ENCODE peak calls at places on chromosomes 2 and 18, in ten cellular contexts. H, N, L, J, R, G, X, K, P and B are unnamed samples.

GRCh38 chr2:174108579-174108978 is 139.8 kb downstream of the OLA1 start:
- DNase-seq in L (no peak), H (no peak), K (no peak), P (no peak), J (no peak), R (no peak), G (no peak), X (no peak), N (no peak), B (no peak)

GRCh38 chr2:66866331-66867037 is 431.6 kb downstream of the MEIS1 start:
- DNase-seq in K (no peak), X (no peak), L (no peak), P (no peak), J (no peak), R (no peak), G (no peak), N (no peak), H (no peak), B (no peak)

GRCh38 chr2:181812106-181812745 is 79.3 kb upstream of the ITPRID2 start:
- DNase-seq in G (no peak), P (peak; percentile 75), N (no peak), R (no peak), L (no peak), J (no peak), K (no peak), X (no peak), H (no peak), B (no peak)

GRCh38 chr2:66428986-66429612 is 5.8 kb upstream of the MEIS1 start:
- DNase-seq in N (no peak), P (peak; percentile 74), L (peak; percentile 39), X (no peak), G (no peak), K (peak; percentile 53), J (no peak), H (no peak), R (peak; percentile 63), B (no peak)

GRCh38 chr2:187310696-187311095 is 137.4 kb downstream of the CALCRL start:
- DNase-seq in P (peak; percentile 56), X (no peak), L (no peak), K (no peak), N (no peak), R (no peak), G (no peak), J (no peak), H (no peak), B (no peak)

GRCh38 chr2:58107803-58108710 is 61.5 kb downstream of the VRK2 start:
- DNase-seq in X (no peak), K (peak; percentile 92), R (no peak), P (peak; percentile 36), N (no peak), L (no peak), H (no peak), J (no peak), G (no peak), B (no peak)

GRCh38 chr2:138775725-138776124 is 4.5 kb downstream of the NXPH2 start:
- DNase-seq in X (no peak), G (no peak), L (no peak), J (no peak), P (no peak), N (no peak), K (no peak), R (no peak), H (no peak), B (no peak)

GRCh38 chr2:25168256-25169072 is at the start of gene POMC:
- DNase-seq in L (no peak), R (peak; percentile 82), X (peak; percentile 49), N (no peak), H (peak; percentile 13), K (no peak), G (no peak), P (peak; percentile 22), J (no peak), B (peak; percentile 50)

GRCh38 chr2:181679544-181679979 is 755 bp downstream of the NEUROD1 start:
- DNase-seq in J (no peak), K (no peak), R (no peak), X (no peak), P (no peak), L (no peak), N (no peak), H (no peak), G (no peak), B (no peak)

GRCh38 chr2:42794271-42795046 is 2.1 kb upstream of the HAAO start:
- DNase-seq in K (peak; percentile 32), N (no peak), J (no peak), H (peak; percentile 34), P (no peak), L (no peak), G (no peak), X (no peak), R (peak; percentile 32), B (no peak)

DNA sequence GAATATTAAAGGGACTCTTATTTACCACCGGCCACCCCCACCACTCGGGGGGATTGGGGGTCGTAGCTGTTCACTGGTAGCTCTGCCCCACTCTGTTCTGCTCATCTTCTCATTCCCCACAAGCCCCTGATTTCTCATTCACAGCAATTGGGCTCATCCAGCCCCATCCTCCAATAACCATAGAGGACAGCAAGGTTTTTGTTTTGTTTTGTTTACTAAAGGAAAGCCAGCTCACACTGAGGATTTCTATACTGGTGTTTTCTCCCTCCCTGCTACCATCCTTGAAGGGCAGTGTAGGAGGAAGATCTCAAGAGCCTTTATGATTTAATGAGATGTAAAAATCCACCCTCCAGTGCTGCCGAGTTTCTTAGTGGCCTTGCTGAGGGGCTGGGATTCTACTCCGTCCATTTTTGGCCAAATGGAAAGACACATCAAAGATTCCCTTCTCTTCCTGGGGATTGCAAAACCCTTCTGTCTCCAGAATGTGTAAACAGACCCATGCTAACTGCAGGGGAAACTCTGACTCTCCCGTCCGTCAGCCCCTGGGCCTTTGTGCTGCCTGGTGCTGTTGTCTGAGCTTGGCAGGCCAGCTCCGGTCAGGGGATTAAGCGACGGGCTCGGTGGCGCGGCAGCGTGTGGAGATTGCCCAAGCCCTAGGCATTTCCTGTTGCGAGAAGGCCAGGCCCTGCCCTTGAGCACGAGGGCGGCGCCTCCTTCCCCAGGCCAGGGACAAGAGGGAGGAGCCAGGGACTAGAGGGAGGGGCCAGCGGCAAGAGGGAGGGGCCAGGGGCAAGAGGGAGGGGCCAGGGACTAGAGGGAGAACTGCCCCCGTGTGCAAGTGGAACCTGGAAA is 165.0 kb downstream of the ANTXR1 start:
- DNase-seq in X (no peak), N (peak; percentile 64), H (peak; percentile 80), K (no peak), P (peak; percentile 74), J (peak; percentile 98), G (peak; percentile 97), R (peak; percentile 44), L (peak; percentile 33), B (no peak)
- TF ChIP-seq POLR2AphosphoS5 in X (no peak), N (peak; percentile 74), H (peak; percentile 83), K (no peak), P (peak; percentile 56), J (peak; percentile 96), G (peak; percentile 72), R (no peak), L (no peak), B (no peak)

DNA sequence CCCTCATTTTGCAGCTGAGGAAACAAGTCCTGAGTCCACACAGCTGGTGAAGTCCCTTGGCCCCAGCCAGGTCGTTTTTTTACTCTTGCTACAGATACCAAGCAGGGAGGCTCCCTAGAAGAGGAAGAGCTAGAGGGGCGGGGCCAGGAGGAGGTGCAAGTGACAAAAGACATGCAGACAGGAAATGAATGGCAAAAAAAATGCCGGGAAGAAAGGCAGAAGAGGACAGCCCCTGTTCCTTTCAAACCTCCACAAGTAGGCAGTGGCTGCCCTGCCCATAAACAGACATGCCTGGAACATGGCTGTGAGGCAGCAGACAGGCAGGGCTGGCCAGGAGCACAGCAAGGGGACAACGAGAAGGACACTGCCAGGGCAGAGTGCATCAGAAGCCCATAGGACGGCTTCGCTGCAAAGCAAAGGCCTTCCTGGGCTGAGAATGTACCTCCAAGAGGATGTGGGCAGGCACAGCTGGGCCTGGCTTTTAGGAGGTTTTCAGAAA is 108.7 kb downstream of the ZBTB7C start:
- DNase-seq in N (no peak), X (no peak), R (no peak), L (no peak), J (no peak), P (no peak), H (peak; percentile 54), G (no peak), K (no peak), B (no peak)
- TF ChIP-seq POLR2AphosphoS5 in N (no peak), X (no peak), R (no peak), L (no peak), J (no peak), P (no peak), H (no peak), G (no peak), K (no peak), B (no peak)

DNA sequence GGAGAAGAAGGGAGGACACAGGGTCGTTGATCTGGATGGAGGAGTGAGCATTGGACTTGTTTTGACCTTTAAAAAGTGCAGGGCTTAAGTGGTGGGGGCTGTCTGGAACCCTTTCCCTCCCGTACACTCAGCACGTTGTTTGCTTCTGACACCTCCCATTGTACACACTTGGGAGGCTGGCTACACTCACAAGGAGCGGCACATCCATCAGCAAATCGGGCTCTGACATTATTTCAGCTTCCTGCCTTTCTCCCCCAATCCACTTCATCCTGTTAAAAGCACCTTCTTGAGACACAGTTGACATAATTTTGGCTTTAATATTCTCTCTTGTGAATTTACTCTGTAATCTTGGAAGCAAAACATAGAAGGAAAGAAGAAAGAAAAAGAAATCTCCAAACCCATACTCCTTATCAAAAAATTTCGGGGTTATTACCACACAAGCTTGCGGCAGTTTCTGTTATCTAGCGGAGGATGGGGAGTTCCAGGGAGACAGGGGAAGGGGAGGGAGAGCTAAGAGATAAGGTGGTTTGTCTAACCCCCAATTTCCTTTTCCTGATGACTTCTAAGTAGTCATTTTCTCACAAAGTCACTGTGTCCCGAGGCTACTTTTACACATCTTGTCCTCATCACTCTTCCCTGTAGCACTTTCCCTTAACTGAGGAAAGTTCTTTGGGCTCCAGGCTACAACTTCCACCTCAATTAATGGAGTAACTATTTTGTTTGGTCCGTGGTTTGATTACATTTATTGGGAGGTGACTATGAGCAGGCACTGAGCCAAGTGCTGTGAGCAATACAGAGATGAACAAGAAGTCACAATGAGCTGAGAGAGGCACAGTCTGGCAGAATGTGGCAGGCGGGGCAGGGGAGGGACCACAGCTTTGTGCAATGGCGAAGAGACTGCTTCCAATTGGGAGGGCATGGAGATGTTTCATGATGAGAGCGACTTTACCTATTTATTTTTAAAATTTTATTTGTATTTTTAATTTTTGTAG is 240.1 kb upstream of the MEX3C start:
- DNase-seq in J (no peak), R (no peak), X (no peak), G (no peak), K (no peak), P (no peak), H (no peak), L (no peak), N (no peak), B (no peak)
- TF ChIP-seq POLR2AphosphoS5 in J (no peak), R (no peak), X (no peak), G (no peak), K (no peak), P (no peak), H (no peak), L (no peak), N (no peak), B (no peak)

DNA sequence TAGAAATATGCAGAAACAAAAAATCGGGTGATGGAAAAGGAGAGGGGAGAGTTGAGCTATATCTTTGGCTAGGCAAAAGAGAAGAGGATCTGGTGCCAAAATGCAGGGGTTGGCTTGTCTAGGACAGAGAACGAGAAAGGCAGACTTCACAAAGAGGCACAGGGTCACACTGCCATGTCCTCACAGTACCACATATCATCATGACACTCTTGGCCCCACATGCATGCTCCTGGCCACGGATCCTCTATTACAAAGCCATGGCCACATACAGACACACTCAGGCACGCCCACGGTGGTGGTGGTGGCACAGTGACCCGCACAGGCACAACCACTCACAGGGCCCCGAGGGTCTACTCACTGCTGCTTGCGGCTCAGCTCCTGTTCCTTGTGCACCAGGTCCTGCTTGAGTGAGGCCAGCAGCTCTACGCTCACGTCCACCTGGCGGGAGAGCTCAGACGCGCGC is 15.9 kb downstream of the FBXO41 start:
- DNase-seq in H (no peak), N (no peak), J (no peak), P (no peak), K (no peak), G (no peak), R (no peak), X (no peak), L (no peak), B (no peak)
- TF ChIP-seq POLR2AphosphoS5 in H (no peak), N (no peak), J (no peak), P (no peak), K (no peak), G (no peak), R (no peak), X (no peak), L (no peak), B (no peak)